ENCODE peak calls at places on chromosomes 11 and 22, in eight cellular contexts. Z, B, U, L, K, N, Y and E are unnamed samples.

GRCh38 chr22:27137809-27138400 is 480.5 kb downstream of the MIAT start:
- DNase-seq in Z (no peak), U (no peak), L (no peak), N (no peak), K (no peak), B (no peak), Y (no peak), E (no peak)

GRCh38 chr11:72617080-72617744 is 57.0 kb downstream of the PDE2A start:
- DNase-seq in U (peak; percentile 34), B (peak; percentile 43), Y (no peak), Z (no peak), N (no peak), L (no peak), K (no peak), E (no peak)

GRCh38 chr22:32202539-32203180 is 2.2 kb downstream of the RFPL2 start:
- DNase-seq in K (peak; percentile 78), B (no peak), U (peak; percentile 21), N (no peak), L (peak; percentile 38), Z (no peak), Y (peak; percentile 58), E (no peak)

GRCh38 chr11:35348898-35349687 is 70.3 kb downstream of the SLC1A2 start:
- DNase-seq in U (no peak), B (no peak), L (no peak), Z (no peak), N (no peak), Y (no peak), K (no peak), E (no peak)

GRCh38 chr11:72676874-72677341 is 2.7 kb upstream of the PDE2A start:
- DNase-seq in L (no peak), U (no peak), Y (peak; percentile 79), N (no peak), B (peak; percentile 30), K (peak; percentile 32), Z (peak; percentile 73), E (no peak)

GRCh38 chr11:64186205-64187165 is 514 bp downstream of the STIP1 start:
- DNase-seq in B (no peak), N (no peak), Z (no peak), Y (no peak), L (no peak), K (no peak), U (peak; percentile 52), E (no peak)

GRCh38 chr11:34480339-34480738 is 33.3 kb downstream of the ELF5 start:
- DNase-seq in K (no peak), Y (no peak), U (no peak), L (no peak), N (no peak), B (no peak), Z (no peak), E (no peak)

GRCh38 chr11:32794439-32794838 is at the start of gene CCDC73:
- DNase-seq in B (no peak), Y (no peak), Z (no peak), L (no peak), K (no peak), U (no peak), N (no peak), E (no peak)

GRCh38 chr11:74678591-74679512 is 52.4 kb downstream of the CHRDL2 start:
- DNase-seq in K (no peak), N (no peak), B (no peak), L (no peak), Y (no peak), U (no peak), Z (no peak), E (no peak)

GRCh38 chr22:23512738-23513137 is 67.4 kb downstream of the IGLL1 start:
- DNase-seq in N (no peak), K (no peak), Z (no peak), L (no peak), U (no peak), B (no peak), Y (no peak), E (no peak)

GRCh38 chr11:134714021-134714656 is 302.1 kb upstream of the B3GAT1 start:
- DNase-seq in Y (no peak), B (no peak), N (no peak), K (no peak), Z (no peak), L (peak; percentile 31), U (no peak), E (no peak)

GRCh38 chr22:29733362-29734322 is 13.8 kb downstream of the CABP7 start:
- DNase-seq in L (peak; percentile 70), N (no peak), B (no peak), Y (peak; percentile 28), U (no peak), Z (no peak), K (no peak), E (no peak)

GRCh38 chr22:35629406-35630234 is 12.5 kb upstream of the MB start:
- DNase-seq in L (no peak), N (peak; percentile 95), Y (peak; percentile 94), U (no peak), Z (no peak), B (no peak), K (peak; percentile 93), E (peak; percentile 92)

GRCh38 chr22:49756656-49757055 is 71.0 kb downstream of the BRD1 start:
- DNase-seq in K (no peak), U (no peak), B (peak; percentile 1), Z (no peak), L (no peak), N (no peak), Y (no peak), E (no peak)

GRCh38 chr22:22463855-22464540 is 44.5 kb downstream of the ZNF280B start:
- DNase-seq in N (peak; percentile 43), U (peak; percentile 64), L (peak; percentile 44), K (peak; percentile 52), Y (peak; percentile 48), B (peak; percentile 52), Z (peak; percentile 25), E (peak; percentile 24)